ENCODE peak calls at places on chromosomes 5 and 9, in four cellular contexts. R is activated CD4-positive, alpha-beta T cell treated with anti-CD3 and anti-CD28 coated beads for 24 hours; C is iPS-NIHi11; M is astrocyte of the spinal cord. U is an unnamed sample.

GRCh38 chr5:31604644-31605043 is 34.3 kb upstream of the PDZD2 start:
- DNase-seq in R (no peak), C (no peak), M (no peak), U (no peak)

GRCh38 chr5:98108497-98108896 is 665.0 kb upstream of the RGMB start:
- DNase-seq in R (no peak), C (no peak), M (peak), U (peak)

GRCh38 chr5:10168254-10168653 is 81.4 kb downstream of the ATPSCKMT start:
- DNase-seq in R (no peak), C (no peak), M (no peak), U (no peak)

GRCh38 chr9:84206801-84207200 is 133.8 kb downstream of the SLC28A3 start:
- DNase-seq in R (no peak), C (no peak), M (no peak), U (no peak)

GRCh38 chr9:72473474-72474241 is 47.8 kb upstream of the TMC1 start:
- DNase-seq in R (no peak), C (no peak), M (peak), U (no peak)

GRCh38 chr5:98510111-98510510 is 263.4 kb upstream of the RGMB start:
- DNase-seq in R (no peak), C (no peak), M (no peak), U (no peak)

GRCh38 chr5:142013734-142014495 is 1.1 kb upstream of the GNPDA1 start:
- DNase-seq in R (no peak), C (no peak), M (peak), U (peak)

GRCh38 chr9:118362123-118362522 is 657.9 kb downstream of the TLR4 start:
- DNase-seq in R (no peak), C (no peak), M (peak), U (peak)

GRCh38 chr9:127897194-127897692 is 2.2 kb downstream of the ST6GALNAC6 start:
- DNase-seq in R (no peak), C (peak), M (peak), U (peak)

GRCh38 chr9:104412238-104412637 is 91.8 kb upstream of the OR13F1 start:
- DNase-seq in R (no peak), C (no peak), M (peak), U (no peak)

GRCh38 chr9:115883467-115884329 is 269.9 kb upstream of the PAPPA start:
- DNase-seq in R (no peak), C (peak), M (peak), U (peak)

GRCh38 chr9:68501159-68501506 is 39.5 kb downstream of the TMEM252 start:
- DNase-seq in R (no peak), C (no peak), M (no peak), U (no peak)

GRCh38 chr5:40962207-40962955 is 53.1 kb downstream of the C7 start:
- DNase-seq in R (no peak), C (no peak), M (peak), U (no peak)

GRCh38 chr9:131610231-131610761 is 65.0 kb downstream of the PRRT1B start:
- DNase-seq in R (no peak), C (no peak), M (peak), U (peak)

GRCh38 chr9:90365646-90366045 is 277.0 kb downstream of the DIRAS2 start:
- DNase-seq in R (no peak), C (no peak), M (no peak), U (no peak)

GRCh38 chr5:171494452-171495121 is 75.1 kb downstream of the FGF18 start:
- DNase-seq in R (no peak), C (peak), M (peak), U (peak)

GRCh38 chr9:91208837-91209236 is 152.9 kb downstream of the AUH start:
- DNase-seq in R (no peak), C (no peak), M (no peak), U (no peak)

GRCh38 chr5:53481354-53481886 is 991 bp downstream of the FST start:
- DNase-seq in R (no peak), C (no peak), M (peak), U (no peak)

GRCh38 chr5:78698218-78698751 is 49.7 kb upstream of the LHFPL2 start:
- DNase-seq in R (no peak), C (no peak), M (peak), U (peak)

GRCh38 chr5:154844800-154845199 is 5.6 kb downstream of the FAXDC2 start:
- DNase-seq in R (no peak), C (no peak), M (no peak), U (no peak)

GRCh38 chr9:98549401-98549800 is 159.3 kb downstream of the GABBR2 start:
- DNase-seq in R (no peak), C (no peak), M (no peak), U (peak)

GRCh38 chr9:125550216-125550614 is 156.8 kb downstream of the MAPKAP1 start:
- DNase-seq in R (no peak), C (no peak), M (peak), U (peak)

GRCh38 chr5:607541-608285 is 4.4 kb upstream of the CEP72 start:
- DNase-seq in R (no peak), C (no peak), M (no peak), U (no peak)

GRCh38 chr9:69036319-69036718 is 767 bp downstream of the FXN start:
- DNase-seq in R (no peak), C (no peak), M (no peak), U (no peak)

GRCh38 chr9:35923927-35924763 is 14.9 kb downstream of the SPAAR start:
- DNase-seq in R (peak), C (no peak), M (peak), U (peak)

GRCh38 chr5:131538177-131538593 is 96.8 kb downstream of the RAPGEF6 start:
- DNase-seq in R (no peak), C (no peak), M (peak), U (no peak)

GRCh38 chr9:87336914-87337333 is 160.7 kb upstream of the DAPK1 start:
- DNase-seq in R (no peak), C (peak), M (peak), U (peak)

GRCh38 chr5:62341783-62342475 is 35.9 kb downstream of the KIF2A start:
- DNase-seq in R (no peak), C (no peak), M (no peak), U (no peak)

GRCh38 chr5:141692919-141693848 is 11.2 kb upstream of the ARAP3 start:
- DNase-seq in R (peak), C (peak), M (peak), U (peak)

GRCh38 chr5:158364367-158364766 is 505.4 kb upstream of the CLINT1 start:
- DNase-seq in R (no peak), C (peak), M (no peak), U (no peak)

GRCh38 chr9:107147134-107147533 is 135.9 kb upstream of the RAD23B start:
- DNase-seq in R (no peak), C (no peak), M (no peak), U (no peak)

GRCh38 chr9:134049236-134049635 is 18.6 kb downstream of the BRD3 start:
- DNase-seq in R (no peak), C (peak), M (no peak), U (peak)

GRCh38 chr5:141603912-141604311 is 14.9 kb downstream of the DIAPH1 start:
- DNase-seq in R (no peak), C (no peak), M (no peak), U (no peak)

GRCh38 chr5:170626507-170627150 is 122.8 kb downstream of the KCNIP1 start:
- DNase-seq in R (no peak), C (no peak), M (no peak), U (no peak)

GRCh38 chr9:135218331-135219225 is 131.1 kb downstream of the OLFM1 start:
- DNase-seq in R (no peak), C (peak), M (no peak), U (no peak)